ENCODE peak calls at places on chromosomes 1 and 21, in six cellular contexts. P, E, A, U, H and J are unnamed samples.

GRCh38 chr1:11339346-11340247 is 66.6 kb downstream of the UBIAD1 start:
- DNase-seq in P (no peak), E (no peak), A (peak), U (no peak), H (no peak), J (peak)

GRCh38 chr1:183403386-183403957 is 14.7 kb downstream of the NMNAT2 start:
- DNase-seq in P (no peak), E (no peak), A (peak), U (no peak), H (no peak), J (no peak)

GRCh38 chr1:67942269-67942668 is 108.2 kb downstream of the DIRAS3 start:
- DNase-seq in P (no peak), E (no peak), A (no peak), U (no peak), H (no peak), J (no peak)

GRCh38 chr1:202133989-202134388 is 10.5 kb downstream of the ARL8A start:
- DNase-seq in P (no peak), E (no peak), A (no peak), U (no peak), H (no peak), J (no peak)

GRCh38 chr1:92482665-92483441 is 3.9 kb downstream of the GFI1 start:
- DNase-seq in P (peak), E (peak), A (peak), U (no peak), H (no peak), J (peak)

GRCh38 chr1:8314346-8315280 is 3.3 kb upstream of the SLC45A1 start:
- DNase-seq in P (peak), E (peak), A (peak), U (peak), H (peak), J (peak)

GRCh38 chr1:212315907-212316306 is 30.7 kb downstream of the PPP2R5A start:
- DNase-seq in P (peak), E (peak), A (peak), U (no peak), H (peak), J (no peak)

GRCh38 chr1:159929155-159930051 is 4.1 kb upstream of the TAGLN2 start:
- DNase-seq in P (no peak), E (no peak), A (peak), U (no peak), H (no peak), J (no peak)

GRCh38 chr1:10338047-10338446 is 60.8 kb upstream of the PGD start:
- DNase-seq in P (peak), E (peak), A (peak), U (no peak), H (peak), J (no peak)

GRCh38 chr1:49197081-49197480 is 420.4 kb upstream of the BEND5 start:
- DNase-seq in P (no peak), E (no peak), A (no peak), U (no peak), H (no peak), J (no peak)

GRCh38 chr1:32742132-32742947 is 39.8 kb upstream of the SYNC start:
- DNase-seq in P (no peak), E (peak), A (peak), U (no peak), H (no peak), J (peak)

GRCh38 chr1:223364685-223365382 is 858 bp upstream of the SUSD4 start:
- DNase-seq in P (peak), E (peak), A (peak), U (no peak), H (no peak), J (peak)

GRCh38 chr1:109238382-109238781 is 11.0 kb upstream of the CELSR2 start:
- DNase-seq in P (no peak), E (no peak), A (no peak), U (no peak), H (no peak), J (no peak)

GRCh38 chr1:204186597-204186996 is 9.7 kb downstream of the KISS1 start:
- DNase-seq in P (no peak), E (no peak), A (no peak), U (no peak), H (no peak), J (no peak)

GRCh38 chr21:21897275-21897883 is 899.2 kb downstream of the NCAM2 start:
- DNase-seq in P (no peak), E (no peak), A (no peak), U (no peak), H (no peak), J (no peak)

GRCh38 chr1:169682077-169682476 is 29.3 kb downstream of the SELL start:
- DNase-seq in P (no peak), E (no peak), A (no peak), U (no peak), H (no peak), J (no peak)

GRCh38 chr1:77282187-77282865 is 507 bp downstream of the AK5 start:
- DNase-seq in P (no peak), E (peak), A (peak), U (no peak), H (no peak), J (no peak)

GRCh38 chr1:56183151-56183550 is 396.2 kb downstream of the PLPP3 start:
- DNase-seq in P (no peak), E (no peak), A (no peak), U (no peak), H (no peak), J (no peak)

GRCh38 chr1:94526152-94526551 is 15.4 kb downstream of the F3 start:
- DNase-seq in P (no peak), E (no peak), A (no peak), U (no peak), H (no peak), J (no peak)

GRCh38 chr1:76035053-76035452 is 39.5 kb upstream of the ST6GALNAC3 start:
- DNase-seq in P (no peak), E (no peak), A (no peak), U (no peak), H (peak), J (no peak)

GRCh38 chr1:110765640-110766335 is 91.0 kb upstream of the KCNA3 start:
- DNase-seq in P (peak), E (peak), A (peak), U (peak), H (peak), J (no peak)